ENCODE peak calls at places on chromosome 10, in five cellular contexts. W is PC-9, U is IMR-90, O is breast epithelium, V is suprapubic skin. Y is an unnamed sample.

GRCh38 chr10:88990528-88991160 is at the start of gene FAS:
- DNase-seq in W (peak; percentile 71), U (peak; percentile 57), O (peak; percentile 62), V (peak; percentile 89), Y (peak; percentile 89)

GRCh38 chr10:124524991-124525653 is 63.5 kb downstream of the LHPP start:
- DNase-seq in W (no peak), U (no peak), O (no peak), V (no peak), Y (peak; percentile 64)

GRCh38 chr10:122780391-122780790 is 65.3 kb downstream of the CUZD1 start:
- DNase-seq in W (no peak), U (no peak), O (no peak), V (no peak), Y (no peak)

GRCh38 chr10:132123606-132124005 is 57.9 kb downstream of the JAKMIP3 start:
- DNase-seq in W (no peak), U (no peak), O (no peak), V (no peak), Y (peak; percentile 17)

GRCh38 chr10:103554488-103555320 is 61.2 kb downstream of the NEURL1 start:
- DNase-seq in W (no peak), U (peak; percentile 80), O (peak; percentile 60), V (no peak), Y (peak; percentile 59)

GRCh38 chr10:13146383-13146782 is 15.0 kb upstream of the MCM10 start:
- DNase-seq in W (peak; percentile 49), U (no peak), O (no peak), V (no peak), Y (no peak)

GRCh38 chr10:103284170-103284569 is 7.2 kb downstream of the INA start:
- DNase-seq in W (peak; percentile 57), U (no peak), O (no peak), V (no peak), Y (no peak)

GRCh38 chr10:93757136-93757535 is 600 bp upstream of the LGI1 start:
- DNase-seq in W (no peak), U (no peak), O (no peak), V (no peak), Y (no peak)

GRCh38 chr10:132496360-132497082 is 41.1 kb upstream of the INPP5A start:
- DNase-seq in W (no peak), U (no peak), O (peak; percentile 36), V (peak; percentile 28), Y (peak; percentile 23)

GRCh38 chr10:120429395-120429794 is 27.6 kb upstream of the PLPP4 start:
- DNase-seq in W (no peak), U (no peak), O (no peak), V (no peak), Y (no peak)

GRCh38 chr10:43128331-43128730 is 9.9 kb upstream of the CSGALNACT2 start:
- DNase-seq in W (no peak), U (no peak), O (no peak), V (no peak), Y (no peak)

GRCh38 chr10:124166431-124167125 is 73.2 kb upstream of the CHST15 start:
- DNase-seq in W (no peak), U (no peak), O (no peak), V (no peak), Y (no peak)

GRCh38 chr10:127872871-127873600 is 19.7 kb downstream of the CLRN3 start:
- DNase-seq in W (no peak), U (no peak), O (no peak), V (no peak), Y (no peak)

GRCh38 chr10:127587668-127588395 is 38.7 kb downstream of the NPS start:
- DNase-seq in W (no peak), U (no peak), O (no peak), V (no peak), Y (no peak)

GRCh38 chr10:61592581-61592980 is 70.1 kb upstream of the CABCOCO1 start:
- DNase-seq in W (no peak), U (no peak), O (no peak), V (no peak), Y (no peak)
- TF ChIP-seq CTCF in W (peak; percentile 24), U (no peak), O (no peak), V (no peak), Y (peak; percentile 27)

GRCh38 chr10:51508156-51508555 is 191.2 kb downstream of the CSTF2T start:
- DNase-seq in W (no peak), U (no peak), O (no peak), V (no peak), Y (no peak)
- H3K9me3 ChIP-seq in W (no peaks in the 10 kb centered on the region), U (no peaks in the 10 kb centered on the region), O (no peaks in the 10 kb centered on the region), V (no peaks in the 10 kb centered on the region), Y (no peaks in the 10 kb centered on the region)

GRCh38 chr10:16965242-16965620 is 148.0 kb upstream of the RSU1 start:
- DNase-seq in W (no peak), U (no peak), O (no peak), V (no peak), Y (no peak)
- H3K4me3 ChIP-seq in W (no peak overlapping the region), U (no peak overlapping the region), O (no peak overlapping the region), V (no peak overlapping the region), Y (no peak overlapping the region)

DNA sequence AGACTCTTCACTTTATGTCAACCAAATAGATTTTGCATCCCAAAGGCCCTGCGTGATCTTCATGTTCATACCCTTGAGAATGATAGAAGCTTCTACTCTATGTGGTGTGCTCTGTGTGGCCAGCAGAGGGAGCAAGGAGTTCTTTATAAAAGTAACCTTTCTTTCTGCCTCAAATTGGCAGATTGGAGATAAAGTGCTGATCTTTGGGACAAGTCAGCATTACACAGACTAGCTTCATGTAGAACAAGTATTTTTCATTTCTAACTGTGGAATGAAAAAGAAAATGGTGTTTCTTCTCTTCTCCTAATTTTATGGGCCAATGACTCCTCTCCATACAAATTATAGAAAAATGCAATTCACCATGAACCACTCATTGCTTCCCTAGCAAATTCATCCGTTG is 1214.1 kb downstream of the SORCS1 start:
- DNase-seq in W (no peak), U (peak; percentile 34), O (no peak), V (no peak), Y (peak; percentile 54)
- TF ChIP-seq CTCF in W (peak; percentile 71), U (peak; percentile 48), O (no peak), V (peak; percentile 6), Y (peak; percentile 72)

DNA sequence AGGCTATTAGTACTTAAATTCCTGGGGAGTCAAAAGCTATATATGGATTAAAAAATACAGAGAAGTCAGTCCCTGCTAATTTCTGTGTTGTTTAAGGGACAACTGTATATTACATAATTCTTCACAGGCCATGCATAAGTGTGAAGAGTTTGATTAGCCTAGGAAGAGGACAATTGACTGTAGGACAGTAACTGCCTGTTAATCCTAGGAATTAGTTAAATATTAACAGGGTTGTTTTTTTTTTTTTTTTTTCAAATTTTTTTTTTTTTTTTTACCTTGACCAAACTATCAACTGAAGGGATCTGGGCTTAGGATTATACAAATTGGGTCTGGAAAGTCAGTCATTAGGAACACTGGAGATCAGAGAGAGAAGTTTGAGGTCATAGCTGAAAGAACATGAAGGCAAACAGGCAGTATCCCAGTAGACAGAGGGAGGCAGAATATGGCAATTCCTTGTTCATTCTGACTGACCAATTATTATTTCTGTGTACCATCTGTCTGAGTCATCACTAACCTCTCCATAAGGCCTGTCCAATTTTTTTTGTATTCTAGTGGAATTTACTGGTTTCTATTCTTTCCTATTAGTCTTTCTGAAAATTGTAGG is 1139.2 kb downstream of the SORCS1 start:
- DNase-seq in W (no peak), U (no peak), O (no peak), V (no peak), Y (no peak)
- H3K9me3 ChIP-seq in W (no peaks in the 10 kb centered on the region), U (peaks cover 3% of the 10 kb centered on the region), O (no peaks in the 10 kb centered on the region), V (no peaks in the 10 kb centered on the region), Y (no peaks in the 10 kb centered on the region)

GRCh38 chr10:99929360-99929759 is 80.4 kb downstream of the DNMBP start:
- DNase-seq in W (no peak), U (no peak), O (no peak), V (no peak), Y (no peak)
- H3K4me3 ChIP-seq in W (peak overlapping the region; percentile 87), U (no peak overlapping the region), O (peak overlapping the region; percentile 9), V (no peak overlapping the region), Y (peak overlapping the region; percentile 41)

Y was measured in lower lobe of right lung.